ENCODE peak calls at places on chromosomes 13 and 19, in seven cellular contexts. One of them, this sample, is unnamed.

GRCh38 chr13:63425131-63425530 is 2009.5 kb upstream of the PCDH20 start:
- DNase-seq in IMR-90: peak
- DNase-seq in AG09309: no peak
- DNase-seq in thoracic aorta: no peak
- DNase-seq in cardiac muscle cell: no peak
- DNase-seq in BJ: peak
- DNase-seq in tibial artery: no peak
- DNase-seq in this sample: no peak

GRCh38 chr19:47445527-47445926 is 26.2 kb downstream of the SLC8A2 start:
- DNase-seq in IMR-90: no peak
- DNase-seq in AG09309: no peak
- DNase-seq in thoracic aorta: no peak
- DNase-seq in cardiac muscle cell: no peak
- DNase-seq in BJ: no peak
- DNase-seq in tibial artery: no peak
- DNase-seq in this sample: no peak

GRCh38 chr13:73754727-73755292 is 379.4 kb downstream of the KLF12 start:
- DNase-seq in IMR-90: peak
- DNase-seq in AG09309: peak
- DNase-seq in thoracic aorta: no peak
- DNase-seq in cardiac muscle cell: peak
- DNase-seq in BJ: no peak
- DNase-seq in tibial artery: no peak
- DNase-seq in this sample: no peak

GRCh38 chr13:45850020-45850613 is 1.4 kb downstream of the SIAH3 start:
- DNase-seq in IMR-90: no peak
- DNase-seq in AG09309: no peak
- DNase-seq in thoracic aorta: no peak
- DNase-seq in cardiac muscle cell: no peak
- DNase-seq in BJ: no peak
- DNase-seq in tibial artery: no peak
- DNase-seq in this sample: no peak

GRCh38 chr13:44013666-44014291 is 134.1 kb downstream of the LACC1 start:
- DNase-seq in IMR-90: peak
- DNase-seq in AG09309: peak
- DNase-seq in thoracic aorta: no peak
- DNase-seq in cardiac muscle cell: peak
- DNase-seq in BJ: peak
- DNase-seq in tibial artery: no peak
- DNase-seq in this sample: no peak

GRCh38 chr19:17522988-17523872 is 11.8 kb downstream of the PGLS start:
- DNase-seq in IMR-90: no peak
- DNase-seq in AG09309: no peak
- DNase-seq in thoracic aorta: no peak
- DNase-seq in cardiac muscle cell: peak
- DNase-seq in BJ: no peak
- DNase-seq in tibial artery: peak
- DNase-seq in this sample: no peak

GRCh38 chr13:83878691-83879410 is 3.4 kb downstream of the SLITRK1 start:
- DNase-seq in IMR-90: no peak
- DNase-seq in AG09309: no peak
- DNase-seq in thoracic aorta: no peak
- DNase-seq in cardiac muscle cell: no peak
- DNase-seq in BJ: no peak
- DNase-seq in tibial artery: no peak
- DNase-seq in this sample: no peak

GRCh38 chr13:33087790-33088189 is 71.6 kb downstream of the KL start:
- DNase-seq in IMR-90: no peak
- DNase-seq in AG09309: no peak
- DNase-seq in thoracic aorta: no peak
- DNase-seq in cardiac muscle cell: no peak
- DNase-seq in BJ: no peak
- DNase-seq in tibial artery: no peak
- DNase-seq in this sample: no peak

GRCh38 chr19:51070334-51070886 is 5.5 kb upstream of the KLK13 start:
- DNase-seq in IMR-90: no peak
- DNase-seq in AG09309: no peak
- DNase-seq in thoracic aorta: no peak
- DNase-seq in cardiac muscle cell: no peak
- DNase-seq in BJ: no peak
- DNase-seq in tibial artery: no peak
- DNase-seq in this sample: no peak

GRCh38 chr13:86922936-86923335 is 748.2 kb upstream of the SLITRK5 start:
- DNase-seq in IMR-90: peak
- DNase-seq in AG09309: no peak
- DNase-seq in thoracic aorta: no peak
- DNase-seq in cardiac muscle cell: no peak
- DNase-seq in BJ: no peak
- DNase-seq in tibial artery: no peak
- DNase-seq in this sample: no peak

GRCh38 chr19:35116085-35116801 is 620 bp downstream of the FXYD3 start:
- DNase-seq in IMR-90: no peak
- DNase-seq in AG09309: no peak
- DNase-seq in thoracic aorta: no peak
- DNase-seq in cardiac muscle cell: no peak
- DNase-seq in BJ: no peak
- DNase-seq in tibial artery: no peak
- DNase-seq in this sample: no peak

GRCh38 chr19:14214580-14214979 is 8.6 kb upstream of the ADGRL1 start:
- DNase-seq in IMR-90: no peak
- DNase-seq in AG09309: no peak
- DNase-seq in thoracic aorta: no peak
- DNase-seq in cardiac muscle cell: no peak
- DNase-seq in BJ: no peak
- DNase-seq in tibial artery: no peak
- DNase-seq in this sample: no peak

GRCh38 chr13:66660013-66660804 is 569.9 kb downstream of the PCDH9 start:
- DNase-seq in IMR-90: peak
- DNase-seq in AG09309: no peak
- DNase-seq in thoracic aorta: no peak
- DNase-seq in cardiac muscle cell: peak
- DNase-seq in BJ: peak
- DNase-seq in tibial artery: no peak
- DNase-seq in this sample: no peak

GRCh38 chr19:38743394-38744297 is 628 bp downstream of the CAPN12 start:
- DNase-seq in IMR-90: no peak
- DNase-seq in AG09309: no peak
- DNase-seq in thoracic aorta: no peak
- DNase-seq in cardiac muscle cell: no peak
- DNase-seq in BJ: no peak
- DNase-seq in tibial artery: no peak
- DNase-seq in this sample: no peak

GRCh38 chr13:53068841-53069520 is 40.4 kb downstream of the OLFM4 start:
- DNase-seq in IMR-90: no peak
- DNase-seq in AG09309: no peak
- DNase-seq in thoracic aorta: no peak
- DNase-seq in cardiac muscle cell: no peak
- DNase-seq in BJ: no peak
- DNase-seq in tibial artery: no peak
- DNase-seq in this sample: no peak

GRCh38 chr19:7421941-7422744 is 66.7 kb downstream of the PEX11G start:
- DNase-seq in IMR-90: no peak
- DNase-seq in AG09309: no peak
- DNase-seq in thoracic aorta: no peak
- DNase-seq in cardiac muscle cell: no peak
- DNase-seq in BJ: no peak
- DNase-seq in tibial artery: no peak
- DNase-seq in this sample: no peak

GRCh38 chr13:64078025-64078424 is 2662.4 kb upstream of the PCDH20 start:
- DNase-seq in IMR-90: no peak
- DNase-seq in AG09309: no peak
- DNase-seq in thoracic aorta: no peak
- DNase-seq in cardiac muscle cell: no peak
- DNase-seq in BJ: no peak
- DNase-seq in tibial artery: no peak
- DNase-seq in this sample: no peak

GRCh38 chr13:59352600-59352999 is 811.1 kb downstream of the DIAPH3 start:
- DNase-seq in IMR-90: no peak
- DNase-seq in AG09309: no peak
- DNase-seq in thoracic aorta: no peak
- DNase-seq in cardiac muscle cell: no peak
- DNase-seq in BJ: no peak
- DNase-seq in tibial artery: no peak
- DNase-seq in this sample: no peak

GRCh38 chr13:35957174-35957867 is 173.9 kb downstream of the DCLK1 start:
- DNase-seq in IMR-90: peak
- DNase-seq in AG09309: peak
- DNase-seq in thoracic aorta: no peak
- DNase-seq in cardiac muscle cell: no peak
- DNase-seq in BJ: peak
- DNase-seq in tibial artery: no peak
- DNase-seq in this sample: no peak

GRCh38 chr13:67464154-67464553 is 234.0 kb upstream of the PCDH9 start:
- DNase-seq in IMR-90: no peak
- DNase-seq in AG09309: no peak
- DNase-seq in thoracic aorta: no peak
- DNase-seq in cardiac muscle cell: no peak
- DNase-seq in BJ: no peak
- DNase-seq in tibial artery: no peak
- DNase-seq in this sample: no peak

GRCh38 chr13:98214008-98214643 is 37.1 kb upstream of the RNF113B start:
- DNase-seq in IMR-90: peak
- DNase-seq in AG09309: no peak
- DNase-seq in thoracic aorta: no peak
- DNase-seq in cardiac muscle cell: peak
- DNase-seq in BJ: peak
- DNase-seq in tibial artery: no peak
- DNase-seq in this sample: no peak

GRCh38 chr19:4449022-4449825 is 8.4 kb downstream of the UBXN6 start:
- DNase-seq in IMR-90: no peak
- DNase-seq in AG09309: no peak
- DNase-seq in thoracic aorta: no peak
- DNase-seq in cardiac muscle cell: no peak
- DNase-seq in BJ: no peak
- DNase-seq in tibial artery: peak
- DNase-seq in this sample: no peak

GRCh38 chr19:19381007-19381926 is 24.2 kb upstream of the GATAD2A start:
- DNase-seq in IMR-90: no peak
- DNase-seq in AG09309: no peak
- DNase-seq in thoracic aorta: no peak
- DNase-seq in cardiac muscle cell: no peak
- DNase-seq in BJ: no peak
- DNase-seq in tibial artery: no peak
- DNase-seq in this sample: no peak

GRCh38 chr19:47284324-47284899 is 9.7 kb downstream of the INAFM1 start:
- DNase-seq in IMR-90: peak
- DNase-seq in AG09309: no peak
- DNase-seq in thoracic aorta: no peak
- DNase-seq in cardiac muscle cell: peak
- DNase-seq in BJ: no peak
- DNase-seq in tibial artery: no peak
- DNase-seq in this sample: no peak

GRCh38 chr19:15218501-15218900 is 13.7 kb downstream of the EPHX3 start:
- DNase-seq in IMR-90: no peak
- DNase-seq in AG09309: no peak
- DNase-seq in thoracic aorta: no peak
- DNase-seq in cardiac muscle cell: no peak
- DNase-seq in BJ: no peak
- DNase-seq in tibial artery: no peak
- DNase-seq in this sample: no peak

GRCh38 chr19:56167064-56167578 is 8.7 kb upstream of the GALP start:
- DNase-seq in IMR-90: no peak
- DNase-seq in AG09309: no peak
- DNase-seq in thoracic aorta: no peak
- DNase-seq in cardiac muscle cell: peak
- DNase-seq in BJ: no peak
- DNase-seq in tibial artery: no peak
- DNase-seq in this sample: no peak

GRCh38 chr13:85608255-85608829 is 190.9 kb downstream of the SLITRK6 start:
- DNase-seq in IMR-90: no peak
- DNase-seq in AG09309: no peak
- DNase-seq in thoracic aorta: no peak
- DNase-seq in cardiac muscle cell: no peak
- DNase-seq in BJ: no peak
- DNase-seq in tibial artery: no peak
- DNase-seq in this sample: no peak
- TF ChIP-seq CTCF in IMR-90: no peak
- TF ChIP-seq CTCF in AG09309: no peak
- TF ChIP-seq CTCF in thoracic aorta: no peak
- TF ChIP-seq CTCF in cardiac muscle cell: no peak
- TF ChIP-seq CTCF in BJ: no peak
- TF ChIP-seq CTCF in tibial artery: no peak
- TF ChIP-seq CTCF in this sample: no peak

GRCh38 chr13:109941221-109941620 is 154.8 kb upstream of the IRS2 start:
- DNase-seq in IMR-90: no peak
- DNase-seq in AG09309: no peak
- DNase-seq in thoracic aorta: no peak
- DNase-seq in cardiac muscle cell: no peak
- DNase-seq in BJ: no peak
- DNase-seq in tibial artery: no peak
- DNase-seq in this sample: no peak
- H3K4me3 ChIP-seq in IMR-90: no peak
- H3K4me3 ChIP-seq in AG09309: no peak
- H3K4me3 ChIP-seq in thoracic aorta: no peak
- H3K4me3 ChIP-seq in cardiac muscle cell: no peak
- H3K4me3 ChIP-seq in BJ: no peak
- H3K4me3 ChIP-seq in tibial artery: no peak
- H3K4me3 ChIP-seq in this sample: no peak

GRCh38 chr19:23075031-23075733 is 41.6 kb upstream of the ZNF730 start:
- DNase-seq in IMR-90: peak
- DNase-seq in AG09309: peak
- DNase-seq in thoracic aorta: no peak
- DNase-seq in cardiac muscle cell: peak
- DNase-seq in BJ: no peak
- DNase-seq in tibial artery: peak
- DNase-seq in this sample: no peak
- TF ChIP-seq CTCF in IMR-90: no peak
- TF ChIP-seq CTCF in AG09309: no peak
- TF ChIP-seq CTCF in thoracic aorta: no peak
- TF ChIP-seq CTCF in cardiac muscle cell: no peak
- TF ChIP-seq CTCF in BJ: no peak
- TF ChIP-seq CTCF in tibial artery: no peak
- TF ChIP-seq CTCF in this sample: no peak

DNA sequence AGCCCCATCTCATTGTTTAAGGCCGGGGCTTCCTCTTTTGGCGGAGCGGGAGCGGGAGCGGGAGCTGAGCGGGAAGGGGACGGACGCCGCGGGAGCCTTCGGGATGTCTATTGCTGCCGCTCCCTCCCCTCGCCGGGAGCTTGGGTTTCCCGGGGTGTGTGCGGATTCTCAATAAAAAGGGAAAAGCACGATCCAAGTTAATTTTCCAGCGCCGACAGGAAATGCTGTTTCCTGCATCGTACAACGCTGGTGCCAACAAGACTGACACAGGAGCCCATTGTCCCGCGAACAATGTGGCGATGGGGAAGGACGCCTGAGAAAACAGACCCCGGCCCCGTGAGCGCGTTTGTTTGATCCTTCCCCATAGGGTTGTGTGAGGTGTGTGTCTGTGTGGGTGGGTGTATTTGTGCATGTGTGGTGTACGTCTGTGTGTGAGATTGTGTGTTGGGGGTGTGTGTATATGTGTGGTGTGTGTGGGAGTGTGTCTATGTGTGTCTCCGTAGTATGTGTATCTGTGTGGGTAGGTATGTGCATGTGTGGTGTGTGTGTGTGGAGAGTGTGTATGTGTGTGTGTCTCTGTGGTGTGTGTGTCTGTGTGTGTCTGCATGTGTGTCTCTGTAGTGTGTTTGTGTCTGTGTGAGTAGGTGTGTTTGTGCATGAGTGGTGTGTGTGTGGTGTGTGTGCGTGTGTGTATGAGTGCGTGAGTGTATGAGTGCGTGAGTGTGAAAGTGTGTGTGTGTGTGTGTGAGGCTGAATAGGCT is 36.4 kb upstream of the FLT1 start:
- DNase-seq in IMR-90: peak
- DNase-seq in AG09309: no peak
- DNase-seq in thoracic aorta: no peak
- DNase-seq in cardiac muscle cell: peak
- DNase-seq in BJ: no peak
- DNase-seq in tibial artery: peak
- DNase-seq in this sample: no peak
- H3K4me3 ChIP-seq in IMR-90: peak
- H3K4me3 ChIP-seq in AG09309: peak
- H3K4me3 ChIP-seq in thoracic aorta: peak
- H3K4me3 ChIP-seq in cardiac muscle cell: peak
- H3K4me3 ChIP-seq in BJ: peak
- H3K4me3 ChIP-seq in tibial artery: peak
- H3K4me3 ChIP-seq in this sample: peak

This sample was measured in coronary artery.